ENCODE peak calls at places on chromosomes 11 and 22, in ten cellular contexts. V, U, Q, J, D, T, K, A, B and I are unnamed samples. For H3K4me1, the result is how much of the 10 kb centered on the place peaks cover.

GRCh38 chr22:19872779-19873137 is 18.1 kb upstream of the GNB1L start:
- DNase-seq in V (no peak), U (peak), Q (no peak), J (no peak), D (no peak), T (peak), K (peak), A (no peak), B (peak), I (peak)

GRCh38 chr11:133951484-133952198 is 5.1 kb downstream of the IGSF9B start:
- DNase-seq in V (no peak), U (no peak), Q (peak), J (no peak), D (no peak), T (no peak), K (no peak), A (no peak), B (no peak), I (no peak)

GRCh38 chr11:134781335-134781970 is 369.4 kb upstream of the B3GAT1 start:
- DNase-seq in V (no peak), U (no peak), Q (no peak), J (no peak), D (no peak), T (no peak), K (no peak), A (no peak), B (no peak), I (no peak)

GRCh38 chr11:20158597-20159257 is 1.5 kb downstream of the DBX1 start:
- DNase-seq in V (no peak), U (peak), Q (peak), J (peak), D (no peak), T (peak), K (no peak), A (peak), B (peak), I (peak)

GRCh38 chr11:17745032-17745772 is 10.6 kb downstream of the KCNC1 start:
- DNase-seq in V (no peak), U (no peak), Q (no peak), J (no peak), D (no peak), T (no peak), K (no peak), A (no peak), B (no peak), I (peak)

GRCh38 chr11:73184953-73185671 is 33.0 kb upstream of the P2RY2 start:
- DNase-seq in V (no peak), U (peak), Q (peak), J (peak), D (no peak), T (peak), K (no peak), A (peak), B (peak), I (peak)

GRCh38 chr22:17518379-17518778 is 44.9 kb upstream of the SLC25A18 start:
- DNase-seq in V (no peak), U (no peak), Q (no peak), J (no peak), D (no peak), T (no peak), K (no peak), A (no peak), B (no peak), I (no peak)

GRCh38 chr11:26201411-26201810 is 130.5 kb upstream of the ANO3 start:
- DNase-seq in V (no peak), U (no peak), Q (no peak), J (no peak), D (no peak), T (no peak), K (no peak), A (no peak), B (no peak), I (no peak)

GRCh38 chr11:61880454-61880853 is 10.9 kb downstream of the FADS3 start:
- DNase-seq in V (no peak), U (no peak), Q (no peak), J (no peak), D (no peak), T (no peak), K (no peak), A (no peak), B (no peak), I (no peak)

GRCh38 chr11:75562836-75563484 is 907 bp downstream of the SERPINH1 start:
- DNase-seq in V (no peak), U (no peak), Q (peak), J (peak), D (no peak), T (no peak), K (no peak), A (peak), B (no peak), I (peak)
- H3K4me1 ChIP-seq in V (under half), U (half or more), Q (under half), J (half or more), D (under half), T (under half), K (half or more), A (half or more), B (under half), I (half or more)

GRCh38 chr22:23896523-23897186 is 2.5 kb downstream of the MIF start:
- DNase-seq in V (no peak), U (no peak), Q (no peak), J (no peak), D (no peak), T (no peak), K (no peak), A (no peak), B (no peak), I (no peak)
- H3K27ac ChIP-seq in V (no peak), U (no peak), Q (no peak), J (no peak), D (no peak), T (no peak), K (no peak), A (no peak), B (no peak), I (no peak)

GRCh38 chr11:75814686-75815344 is at the start of gene UVRAG:
- DNase-seq in V (peak), U (peak), Q (peak), J (peak), D (peak), T (peak), K (peak), A (peak), B (peak), I (peak)

GRCh38 chr11:75813622-75814039 is 1.4 kb upstream of the UVRAG start:
- DNase-seq in V (no peak), U (no peak), Q (no peak), J (peak), D (no peak), T (no peak), K (no peak), A (no peak), B (no peak), I (no peak)

GRCh38 chr11:75814369-75814685 is 683 bp upstream of the UVRAG start:
- DNase-seq in V (no peak), U (no peak), Q (no peak), J (no peak), D (no peak), T (no peak), K (no peak), A (no peak), B (no peak), I (no peak)

GRCh38 chr11:75816561-75817239 is 1.7 kb downstream of the UVRAG start:
- DNase-seq in V (no peak), U (no peak), Q (no peak), J (peak), D (no peak), T (no peak), K (no peak), A (no peak), B (no peak), I (no peak)

GRCh38 chr11:75815345-75815983 is 454 bp downstream of the UVRAG start:
- DNase-seq in V (peak), U (peak), Q (no peak), J (peak), D (peak), T (peak), K (no peak), A (peak), B (peak), I (peak)
- H3K4me1 ChIP-seq in V (under half), U (under half), Q (under half), J (under half), D (under half), T (under half), K (under half), A (under half), B (under half), I (under half)

DNA sequence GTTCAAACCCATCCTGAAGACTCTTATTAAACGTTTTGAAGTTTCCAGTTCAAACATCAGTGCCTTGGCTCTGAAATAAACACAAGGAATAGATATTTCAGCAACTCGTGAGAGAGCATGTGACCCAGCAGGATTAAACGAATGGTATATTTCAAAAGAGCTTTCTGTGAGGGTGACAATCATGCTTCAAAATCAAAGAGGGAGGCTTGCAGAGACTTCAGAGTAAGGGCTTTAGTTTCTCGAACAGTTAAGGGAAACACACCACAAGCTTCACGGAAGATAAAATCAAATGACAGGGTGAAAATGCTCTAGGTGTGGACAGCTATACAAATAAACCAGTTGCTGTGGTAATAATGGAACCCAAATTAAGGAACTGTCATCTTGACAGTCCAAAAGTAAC is 1.4 kb downstream of the HPS4 start:
- DNase-seq in V (no peak), U (no peak), Q (no peak), J (no peak), D (no peak), T (no peak), K (no peak), A (no peak), B (no peak), I (no peak)
- H3K27ac ChIP-seq in V (no peak), U (peak), Q (no peak), J (no peak), D (no peak), T (no peak), K (no peak), A (no peak), B (no peak), I (no peak)

DNA sequence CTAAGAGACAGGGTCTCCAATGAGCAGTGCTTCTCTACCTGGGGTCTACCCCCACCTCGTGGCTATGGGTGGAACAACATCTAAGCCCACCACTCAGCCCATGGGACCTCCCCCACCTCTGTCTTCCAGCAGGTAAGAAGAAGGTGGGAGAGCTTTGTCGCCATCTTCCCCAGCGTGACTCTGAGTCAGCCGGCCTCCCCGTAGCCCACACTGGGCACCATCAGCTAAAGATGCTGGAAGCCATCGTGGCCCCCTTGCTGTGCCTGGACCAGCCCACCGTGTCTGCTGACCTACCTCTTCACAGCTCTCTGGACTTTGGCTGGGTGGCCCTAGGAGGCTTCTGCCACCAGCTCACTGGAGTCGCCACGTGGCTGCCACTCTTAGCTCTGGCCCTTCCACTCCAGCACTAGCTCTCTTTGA is 954 bp downstream of the C11orf86 start:
- DNase-seq in V (no peak), U (no peak), Q (peak), J (peak), D (no peak), T (no peak), K (no peak), A (no peak), B (no peak), I (no peak)
- H3K4me1 ChIP-seq in V (under half), U (under half), Q (under half), J (under half), D (under half), T (under half), K (under half), A (under half), B (under half), I (under half)